ENCODE peak calls at places on chromosomes 1 and 21, in eight cellular contexts. B is AG04449, O is endodermal cell, P is spleen, D is GM23338, Y is psoas muscle, N is sigmoid colon, I is fibroblast of lung. M is an unnamed sample.

GRCh38 chr1:97712980-97713379 is 207.9 kb downstream of the DPYD start:
- DNase-seq in B (no peak), O (no peak), P (no peak), D (no peak), Y (no peak), N (no peak), I (no peak), M (no peak)

GRCh38 chr1:95723346-95723745 is 489.3 kb downstream of the RWDD3 start:
- DNase-seq in B (no peak), O (no peak), P (no peak), D (no peak), Y (no peak), N (no peak), I (no peak), M (no peak)

GRCh38 chr1:37778654-37779053 is 13.7 kb upstream of the EPHA10 start:
- DNase-seq in B (no peak), O (no peak), P (no peak), D (no peak), Y (no peak), N (no peak), I (no peak), M (no peak)

GRCh38 chr1:204726478-204726877 is 40.9 kb upstream of the LRRN2 start:
- DNase-seq in B (no peak), O (no peak), P (no peak), D (no peak), Y (no peak), N (no peak), I (peak), M (no peak)

GRCh38 chr1:99544328-99544727 is 101.6 kb upstream of the PALMD start:
- DNase-seq in B (no peak), O (no peak), P (no peak), D (no peak), Y (no peak), N (no peak), I (peak), M (peak)

GRCh38 chr1:33792651-33793050 is 71.2 kb upstream of the HMGB4 start:
- DNase-seq in B (no peak), O (no peak), P (no peak), D (no peak), Y (no peak), N (no peak), I (no peak), M (peak)

GRCh38 chr1:22296701-22297591 is 154.0 kb upstream of the WNT4 start:
- DNase-seq in B (no peak), O (no peak), P (no peak), D (no peak), Y (no peak), N (no peak), I (no peak), M (peak)

GRCh38 chr1:116359060-116359830 is 13.8 kb upstream of the ATP1A1 start:
- DNase-seq in B (no peak), O (no peak), P (no peak), D (no peak), Y (no peak), N (no peak), I (peak), M (no peak)

GRCh38 chr21:42558846-42559245 is 45.2 kb downstream of the SLC37A1 start:
- DNase-seq in B (no peak), O (no peak), P (peak), D (no peak), Y (no peak), N (peak), I (no peak), M (no peak)

GRCh38 chr1:93988634-93989350 is 79.6 kb upstream of the GCLM start:
- DNase-seq in B (no peak), O (no peak), P (no peak), D (no peak), Y (no peak), N (no peak), I (peak), M (no peak)

GRCh38 chr1:201711811-201712210 is 117.1 kb upstream of the IPO9 start:
- DNase-seq in B (no peak), O (no peak), P (no peak), D (no peak), Y (no peak), N (peak), I (peak), M (no peak)

GRCh38 chr1:245336149-245336983 is 181.6 kb downstream of the KIF26B start:
- DNase-seq in B (no peak), O (peak), P (no peak), D (peak), Y (no peak), N (no peak), I (peak), M (no peak)

GRCh38 chr1:178470411-178470960 is 26.3 kb downstream of the CLEC20A start:
- DNase-seq in B (no peak), O (no peak), P (no peak), D (no peak), Y (no peak), N (no peak), I (no peak), M (no peak)

GRCh38 chr1:161840363-161840762 is 74.2 kb downstream of the ATF6 start:
- DNase-seq in B (peak), O (no peak), P (no peak), D (no peak), Y (no peak), N (no peak), I (peak), M (no peak)

GRCh38 chr1:6601049-6601864 is 1.4 kb downstream of the KLHL21 start:
- DNase-seq in B (peak), O (peak), P (peak), D (peak), Y (peak), N (peak), I (peak), M (peak)

GRCh38 chr1:237799762-237800474 is 90.8 kb downstream of the ZP4 start:
- DNase-seq in B (no peak), O (peak), P (no peak), D (peak), Y (no peak), N (no peak), I (no peak), M (no peak)

GRCh38 chr1:6445062-6445763 is 20.6 kb downstream of the ESPN start:
- DNase-seq in B (no peak), O (peak), P (no peak), D (peak), Y (no peak), N (no peak), I (peak), M (no peak)

GRCh38 chr1:30749691-30750583 is 7.6 kb downstream of the LAPTM5 start:
- DNase-seq in B (no peak), O (no peak), P (peak), D (no peak), Y (no peak), N (no peak), I (no peak), M (no peak)

GRCh38 chr1:44045064-44045463 is 13.8 kb upstream of the SLC6A9 start:
- DNase-seq in B (no peak), O (no peak), P (no peak), D (no peak), Y (no peak), N (peak), I (no peak), M (no peak)

GRCh38 chr1:218426343-218426657 is 81.2 kb downstream of the TGFB2 start:
- DNase-seq in B (no peak), O (no peak), P (no peak), D (no peak), Y (no peak), N (peak), I (peak), M (no peak)

GRCh38 chr1:154474802-154475201 is 27.2 kb upstream of the TDRD10 start:
- DNase-seq in B (peak), O (no peak), P (no peak), D (no peak), Y (no peak), N (peak), I (peak), M (peak)

GRCh38 chr21:42674351-42674940 is 21.0 kb downstream of the PDE9A start:
- DNase-seq in B (no peak), O (peak), P (no peak), D (peak), Y (peak), N (peak), I (no peak), M (no peak)

GRCh38 chr21:35449846-35450245 is 400.7 kb upstream of the RUNX1 start:
- DNase-seq in B (no peak), O (no peak), P (no peak), D (no peak), Y (no peak), N (no peak), I (no peak), M (no peak)

GRCh38 chr1:11194407-11195176 is 5.4 kb downstream of the ANGPTL7 start:
- DNase-seq in B (no peak), O (no peak), P (no peak), D (peak), Y (no peak), N (no peak), I (no peak), M (no peak)

GRCh38 chr1:3040004-3040403 is 18.7 kb downstream of the ACTRT2 start:
- DNase-seq in B (no peak), O (no peak), P (peak), D (no peak), Y (no peak), N (no peak), I (no peak), M (no peak)

GRCh38 chr21:35953570-35953969 is 106.8 kb downstream of the SETD4 start:
- DNase-seq in B (no peak), O (no peak), P (no peak), D (no peak), Y (no peak), N (no peak), I (no peak), M (no peak)

GRCh38 chr1:24886241-24886640 is 43.8 kb downstream of the RUNX3 start:
- DNase-seq in B (no peak), O (no peak), P (peak), D (no peak), Y (no peak), N (peak), I (no peak), M (no peak)

GRCh38 chr1:69485616-69486015 is 82.1 kb upstream of the LRRC7 start:
- DNase-seq in B (no peak), O (no peak), P (no peak), D (no peak), Y (no peak), N (no peak), I (peak), M (no peak)

GRCh38 chr1:152878042-152878441 is at the start of gene SMCP:
- DNase-seq in B (no peak), O (peak), P (no peak), D (peak), Y (no peak), N (no peak), I (no peak), M (no peak)
- TF ChIP-seq CTCF in B (no peak), O (peak), P (no peak), D (peak), Y (no peak), N (no peak), I (no peak), M (peak)

GRCh38 chr1:169586395-169587255 is at the start of gene F5:
- DNase-seq in B (no peak), O (peak), P (peak), D (peak), Y (peak), N (peak), I (peak), M (peak)
- H3K4me3 ChIP-seq in B (no peak), O (no peak), P (peak), D (peak), Y (peak), N (no peak), I (no peak), M (no peak)

DNA sequence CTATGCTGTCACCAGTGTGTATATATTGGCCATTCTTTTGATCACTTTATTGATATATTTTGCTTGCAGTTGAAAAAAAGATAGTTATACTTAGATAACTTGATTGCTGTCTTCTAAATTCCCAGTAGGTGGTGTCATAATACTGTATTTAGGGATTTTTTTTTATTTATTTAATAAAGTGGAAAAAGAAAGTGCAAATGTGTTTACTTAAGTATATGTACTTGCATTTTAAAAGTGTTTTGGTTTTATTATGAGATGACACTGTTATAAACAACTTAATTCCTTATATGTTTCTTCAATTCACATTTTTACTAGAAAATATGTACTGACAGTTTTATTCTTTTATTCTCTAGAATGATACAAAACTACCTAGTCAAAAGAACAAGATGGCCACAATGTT is 164.8 kb downstream of the USP25 start:
- DNase-seq in B (no peak), O (no peak), P (no peak), D (no peak), Y (no peak), N (no peak), I (peak), M (no peak)
- TF ChIP-seq CTCF in B (peak), O (peak), P (peak), D (peak), Y (peak), N (no peak), I (no peak), M (peak)

DNA sequence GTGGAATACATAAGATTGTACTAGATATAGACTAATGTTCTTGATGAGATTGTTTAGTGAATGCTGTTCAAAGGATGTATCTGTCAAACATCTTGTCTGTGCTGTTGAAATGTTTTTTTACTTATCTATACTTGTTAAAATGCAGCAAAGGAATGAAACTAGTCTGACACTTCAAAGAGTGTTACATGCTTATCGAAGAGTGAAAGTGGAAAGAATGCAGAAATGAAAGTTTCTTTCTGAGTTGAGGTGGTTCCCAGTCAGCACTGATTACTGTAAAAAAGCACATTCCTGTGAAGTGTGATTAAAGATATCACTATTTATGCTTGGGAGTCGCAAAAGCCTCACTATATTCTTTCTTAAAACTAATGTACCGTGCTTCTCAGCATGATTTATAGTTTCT is 1225.2 kb downstream of the NCAM2 start:
- DNase-seq in B (no peak), O (no peak), P (no peak), D (no peak), Y (no peak), N (no peak), I (no peak), M (no peak)
- H3K4me3 ChIP-seq in B (no peak), O (no peak), P (no peak), D (no peak), Y (no peak), N (no peak), I (no peak), M (no peak)

GRCh38 chr1:246608616-246609376 is 42.5 kb downstream of the CNST start:
- DNase-seq in B (peak), O (peak), P (no peak), D (peak), Y (peak), N (peak), I (peak), M (peak)
- TF ChIP-seq CTCF in B (peak), O (no peak), P (peak), D (no peak), Y (peak), N (no peak), I (peak), M (peak)

GRCh38 chr1:163069655-163070277 is 605 bp downstream of the RGS4 start:
- DNase-seq in B (no peak), O (no peak), P (no peak), D (no peak), Y (no peak), N (no peak), I (no peak), M (no peak)

GRCh38 chr1:163072658-163073057 is 3.5 kb downstream of the RGS4 start:
- DNase-seq in B (no peak), O (no peak), P (no peak), D (no peak), Y (no peak), N (no peak), I (peak), M (no peak)

GRCh38 chr1:163074004-163074403 is 4.8 kb downstream of the RGS4 start:
- DNase-seq in B (no peak), O (no peak), P (no peak), D (no peak), Y (no peak), N (no peak), I (no peak), M (no peak)

GRCh38 chr1:163069142-163069541 is at the start of gene RGS4:
- DNase-seq in B (peak), O (peak), P (no peak), D (peak), Y (peak), N (peak), I (peak), M (peak)

GRCh38 chr1:163071381-163072255 is 2.5 kb downstream of the RGS4 start:
- DNase-seq in B (no peak), O (peak), P (no peak), D (peak), Y (peak), N (peak), I (peak), M (peak)
- H3K4me3 ChIP-seq in B (peak), O (no peak), P (no peak), D (no peak), Y (no peak), N (peak), I (peak), M (peak)

M was measured in HFF-Myc.